ENCODE peak calls at places on chromosomes 13 and 19, in eight cellular contexts. O, F, H, Y, T, K, E and B are unnamed samples.

GRCh38 chr19:4279530-4280422 is 710 bp downstream of the SHD start:
- DNase-seq in O (peak; percentile 29), F (no peak), H (no peak), Y (no peak), T (no peak), K (peak; percentile 24), E (no peak), B (no peak)

GRCh38 chr13:38566023-38566422 is 120.9 kb upstream of the FREM2 start:
- DNase-seq in O (no peak), F (no peak), H (no peak), Y (no peak), T (no peak), K (no peak), E (no peak), B (no peak)

GRCh38 chr19:40962460-40962961 is 28.6 kb upstream of the CYP2B6 start:
- DNase-seq in O (no peak), F (no peak), H (no peak), Y (no peak), T (no peak), K (no peak), E (no peak), B (peak; percentile 1)

GRCh38 chr19:1261512-1261862 is 7.6 kb upstream of the CIRBP start:
- DNase-seq in O (no peak), F (no peak), H (peak; percentile 40), Y (no peak), T (no peak), K (no peak), E (no peak), B (no peak)

GRCh38 chr19:12331211-12331941 is 2.1 kb downstream of the ZNF563 start:
- DNase-seq in O (peak; percentile 5), F (no peak), H (peak; percentile 43), Y (no peak), T (no peak), K (peak; percentile 22), E (no peak), B (peak; percentile 65)

GRCh38 chr13:34065915-34066314 is 248.0 kb downstream of the RFC3 start:
- DNase-seq in O (no peak), F (no peak), H (no peak), Y (peak; percentile 89), T (no peak), K (no peak), E (no peak), B (no peak)

GRCh38 chr13:113930711-113931637 is 42.9 kb downstream of the C13orf46 start:
- DNase-seq in O (no peak), F (peak; percentile 16), H (no peak), Y (no peak), T (no peak), K (peak; percentile 8), E (no peak), B (no peak)

GRCh38 chr13:72820156-72820897 is 38.4 kb downstream of the PIBF1 start:
- DNase-seq in O (no peak), F (no peak), H (no peak), Y (peak; percentile 44), T (no peak), K (no peak), E (no peak), B (peak; percentile 47)

GRCh38 chr13:59281453-59281852 is 882.3 kb downstream of the DIAPH3 start:
- DNase-seq in O (no peak), F (no peak), H (no peak), Y (no peak), T (no peak), K (no peak), E (no peak), B (no peak)

GRCh38 chr19:46374526-46375475 is 27.9 kb downstream of the PPP5C start:
- DNase-seq in O (no peak), F (no peak), H (no peak), Y (no peak), T (no peak), K (no peak), E (no peak), B (no peak)

GRCh38 chr13:92838786-92839185 is 387.8 kb upstream of the GPC6 start:
- DNase-seq in O (no peak), F (no peak), H (no peak), Y (peak; percentile 93), T (no peak), K (no peak), E (no peak), B (peak; percentile 95)

GRCh38 chr13:98143157-98143553 is 261 bp downstream of the FARP1 start:
- DNase-seq in O (peak; percentile 86), F (peak; percentile 49), H (peak; percentile 48), Y (no peak), T (no peak), K (no peak), E (no peak), B (no peak)

GRCh38 chr13:77893066-77893465 is 25.6 kb downstream of the EDNRB start:
- DNase-seq in O (no peak), F (no peak), H (no peak), Y (no peak), T (no peak), K (no peak), E (no peak), B (no peak)

GRCh38 chr19:4870025-4870700 is 2.7 kb upstream of the PLIN3 start:
- DNase-seq in O (no peak), F (no peak), H (peak; percentile 82), Y (peak; percentile 89), T (no peak), K (peak; percentile 44), E (peak; percentile 47), B (peak; percentile 41)

GRCh38 chr13:112890316-112891131 is 78.5 kb upstream of the MCF2L start:
- DNase-seq in O (no peak), F (no peak), H (peak; percentile 15), Y (no peak), T (no peak), K (no peak), E (no peak), B (no peak)

GRCh38 chr19:41193420-41194156 is 569 bp downstream of the CYP2S1 start:
- DNase-seq in O (no peak), F (no peak), H (no peak), Y (no peak), T (no peak), K (no peak), E (no peak), B (no peak)

GRCh38 chr19:40444181-40445005 is at the start of gene SERTAD3:
- DNase-seq in O (peak; percentile 99), F (peak; percentile 98), H (peak; percentile 97), Y (peak; percentile 78), T (peak; percentile 99), K (peak; percentile 96), E (peak; percentile 96), B (no peak)

GRCh38 chr19:7349961-7350711 is 1.4 kb downstream of the ARHGEF18 start:
- DNase-seq in O (no peak), F (no peak), H (no peak), Y (no peak), T (no peak), K (no peak), E (no peak), B (no peak)

GRCh38 chr13:32878172-32878571 is 138.1 kb upstream of the KL start:
- DNase-seq in O (no peak), F (no peak), H (no peak), Y (peak; percentile 91), T (no peak), K (no peak), E (no peak), B (peak; percentile 32)

GRCh38 chr13:99978781-99979452 is 2.7 kb upstream of the ZIC2 start:
- DNase-seq in O (peak; percentile 59), F (no peak), H (no peak), Y (no peak), T (no peak), K (peak; percentile 85), E (no peak), B (no peak)

GRCh38 chr19:10315335-10316214 is at the start of gene FDX2:
- DNase-seq in O (peak; percentile 85), F (peak; percentile 84), H (peak; percentile 87), Y (peak; percentile 65), T (peak; percentile 97), K (peak; percentile 94), E (peak; percentile 80), B (no peak)

GRCh38 chr13:63497601-63498000 is 2082.0 kb upstream of the PCDH20 start:
- DNase-seq in O (no peak), F (no peak), H (no peak), Y (no peak), T (no peak), K (no peak), E (no peak), B (no peak)

GRCh38 chr13:30608364-30608763 is 9.4 kb upstream of the USPL1 start:
- DNase-seq in O (no peak), F (no peak), H (no peak), Y (no peak), T (no peak), K (no peak), E (no peak), B (no peak)

GRCh38 chr13:30610311-30610710 is 7.4 kb upstream of the USPL1 start:
- DNase-seq in O (no peak), F (no peak), H (no peak), Y (no peak), T (no peak), K (no peak), E (no peak), B (no peak)

GRCh38 chr13:30605052-30605451 is 12.7 kb upstream of the USPL1 start:
- DNase-seq in O (no peak), F (no peak), H (no peak), Y (no peak), T (no peak), K (no peak), E (no peak), B (no peak)

DNA sequence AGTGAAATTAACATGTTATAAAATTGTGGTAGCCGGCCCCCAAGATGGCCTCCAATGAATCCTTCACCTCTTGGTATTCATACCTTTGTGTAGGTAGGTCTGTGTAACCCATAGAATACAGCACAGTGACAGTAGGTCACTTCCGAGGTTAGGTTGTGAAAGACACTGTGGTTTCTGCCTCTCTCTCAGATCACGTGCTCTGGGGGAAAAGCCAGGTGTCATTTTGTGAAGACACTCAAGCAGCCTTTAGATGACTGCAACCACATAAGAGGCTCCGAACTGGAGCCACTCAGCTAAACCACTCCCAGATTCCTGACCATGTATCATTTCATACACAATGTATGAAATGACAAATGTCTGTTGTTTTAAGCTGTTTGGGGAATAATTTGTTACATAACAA is 9.8 kb upstream of the USPL1 start:
- DNase-seq in O (no peak), F (no peak), H (no peak), Y (peak; percentile 29), T (no peak), K (no peak), E (no peak), B (no peak)
- H3K4me3 ChIP-seq in O (no peak overlapping the region), F (no peak overlapping the region), H (no peak overlapping the region), Y (no peak overlapping the region), T (no peak overlapping the region), K (no peak overlapping the region), E (no peak overlapping the region), B (no peak overlapping the region)

GRCh38 chr13:51249767-51250741 is 27.9 kb downstream of the FAM124A start:
- DNase-seq in O (no peak), F (no peak), H (no peak), Y (no peak), T (peak; percentile 3), K (no peak), E (no peak), B (no peak)
- TF ChIP-seq CTCF in O (peak; percentile 46), F (peak; percentile 10), H (peak; percentile 36), Y (peak; percentile 27), T (peak; percentile 24), K (peak; percentile 44), E (no peak), B (peak; percentile 55)

GRCh38 chr19:56670401-56670960 is 1.1 kb downstream of the ZNF835 start:
- DNase-seq in O (no peak), F (no peak), H (no peak), Y (no peak), T (no peak), K (no peak), E (no peak), B (no peak)
- H3K4me3 ChIP-seq in O (no peak overlapping the region), F (peak overlapping the region; percentile 62), H (peak overlapping the region; percentile 89), Y (no peak overlapping the region), T (peak overlapping the region; percentile 79), K (peak overlapping the region; percentile 72), E (no peak overlapping the region), B (no peak overlapping the region)

GRCh38 chr13:20136781-20137703 is 23.8 kb downstream of the GJA3 start:
- DNase-seq in O (no peak), F (no peak), H (no peak), Y (no peak), T (no peak), K (peak; percentile 27), E (no peak), B (no peak)
- TF ChIP-seq CTCF in O (peak; percentile 51), F (no peak), H (peak; percentile 17), Y (peak; percentile 78), T (no peak), K (peak; percentile 68), E (no peak), B (peak; percentile 64)